ENCODE peak calls at places on chromosome 11, in four cellular contexts. U, M, Y and K are unnamed samples.

GRCh38 chr11:10655931-10656576 is 37.5 kb downstream of the IRAG1 start:
- DNase-seq in U (no peak), M (no peak), Y (no peak), K (no peak)

GRCh38 chr11:106461839-106462545 is 384.5 kb downstream of the AASDHPPT start:
- DNase-seq in U (no peak), M (no peak), Y (no peak), K (peak)

GRCh38 chr11:115709297-115709696 is 205.1 kb upstream of the CADM1 start:
- DNase-seq in Y (no peak), M (no peak), U (no peak), K (no peak)

GRCh38 chr11:15800121-15800800 is 556.1 kb downstream of the SOX6 start:
- DNase-seq in U (peak), M (no peak), Y (no peak), K (peak)

GRCh38 chr11:4606231-4607015 is 1.6 kb downstream of the TRIM68 start:
- DNase-seq in Y (no peak), M (peak), U (peak), K (no peak)

GRCh38 chr11:17531818-17532131 is 12.4 kb downstream of the USH1C start:
- DNase-seq in Y (no peak), M (peak), U (peak), K (peak)

GRCh38 chr11:128664286-128664685 is 29.6 kb upstream of the FLI1 start:
- DNase-seq in M (no peak), Y (no peak), U (no peak), K (no peak)

GRCh38 chr11:32374261-32374711 is 61.1 kb downstream of the WT1 start:
- DNase-seq in Y (no peak), M (no peak), U (peak), K (no peak)

GRCh38 chr11:120197254-120197891 is 13.5 kb upstream of the OAF start:
- DNase-seq in U (no peak), M (no peak), Y (no peak), K (no peak)

GRCh38 chr11:115606223-115607220 is 102.3 kb upstream of the CADM1 start:
- DNase-seq in M (no peak), U (no peak), Y (no peak), K (no peak)

GRCh38 chr11:93587858-93588581 is 44.8 kb upstream of the SMCO4 start:
- DNase-seq in M (no peak), Y (no peak), U (no peak), K (no peak)

GRCh38 chr11:47464479-47464878 is 15.5 kb upstream of the RAPSN start:
- DNase-seq in M (no peak), U (peak), Y (no peak), K (no peak)

GRCh38 chr11:71101046-71101445 is 151.3 kb downstream of the SHANK2 start:
- DNase-seq in U (no peak), M (no peak), Y (no peak), K (no peak)

GRCh38 chr11:45468265-45468856 is 182.2 kb upstream of the SYT13 start:
- DNase-seq in Y (no peak), M (peak), U (peak), K (no peak)

GRCh38 chr11:12114487-12115033 is 4.2 kb downstream of the MICAL2 start:
- DNase-seq in U (peak), Y (no peak), M (no peak), K (no peak)

GRCh38 chr11:12220305-12220704 is 109.9 kb downstream of the MICAL2 start:
- DNase-seq in M (no peak), Y (no peak), U (no peak), K (no peak)

GRCh38 chr11:64339754-64340408 is at the start of gene CCDC88B:
- DNase-seq in M (no peak), Y (no peak), U (no peak), K (no peak)

GRCh38 chr11:44943118-44943517 is 7.6 kb downstream of the TP53I11 start:
- DNase-seq in Y (no peak), U (no peak), M (no peak), K (no peak)

GRCh38 chr11:77106321-77106720 is 3.7 kb downstream of the OMP start:
- DNase-seq in Y (no peak), U (no peak), M (no peak), K (no peak)

GRCh38 chr11:95147364-95147905 is 57.8 kb downstream of the ENDOD1 start:
- DNase-seq in M (peak), Y (no peak), U (peak), K (peak)

GRCh38 chr11:93729129-93729616 is 12.1 kb downstream of the TAF1D start:
- DNase-seq in Y (no peak), U (peak), M (no peak), K (no peak)

GRCh38 chr11:119155733-119156492 is 7.1 kb downstream of the ABCG4 start:
- DNase-seq in M (no peak), U (peak), Y (no peak), K (no peak)

GRCh38 chr11:69475866-69476714 is 5.4 kb upstream of the LINC01488 start:
- DNase-seq in Y (no peak), M (no peak), U (no peak), K (no peak)

GRCh38 chr11:76334826-76335389 is 46.0 kb downstream of the THAP12 start:
- DNase-seq in M (no peak), Y (no peak), U (no peak), K (no peak)

GRCh38 chr11:118205979-118206611 is 18.7 kb downstream of the JAML start:
- DNase-seq in Y (no peak), M (no peak), U (no peak), K (no peak)

GRCh38 chr11:45815747-45816146 is 10.8 kb downstream of the SLC35C1 start:
- DNase-seq in M (peak), Y (no peak), U (peak), K (peak)

DNA sequence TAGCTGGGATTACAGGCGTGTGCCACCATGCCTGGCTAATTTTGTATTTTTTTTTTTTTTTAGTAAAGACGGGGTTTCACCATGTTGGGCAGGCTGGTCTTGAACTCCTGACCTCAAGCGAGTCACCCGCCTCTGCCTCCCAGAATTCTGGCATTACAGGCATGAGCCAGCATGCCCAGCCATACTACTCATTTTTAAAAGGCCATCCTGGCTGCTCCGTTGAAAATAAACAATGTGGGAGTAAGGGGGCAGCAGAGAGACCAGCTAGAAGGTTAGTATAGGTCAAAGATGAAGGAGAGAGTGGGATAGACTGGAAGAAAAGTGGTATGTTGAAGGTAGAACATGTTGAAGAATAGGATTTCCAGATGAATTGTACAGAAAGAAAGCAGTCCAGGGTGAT is 17.6 kb upstream of the LIN7C start:
- DNase-seq in M (peak), Y (no peak), U (peak), K (peak)
- TF ChIP-seq CTCF in M (peak), Y (no peak), U (peak), K (peak)

GRCh38 chr11:127035812-127036211 is 35.2 kb upstream of the KIRREL3 start:
- DNase-seq in Y (no peak), M (no peak), U (no peak), K (no peak)
- TF ChIP-seq CTCF in Y (no peak), M (no peak), U (no peak), K (no peak)

DNA sequence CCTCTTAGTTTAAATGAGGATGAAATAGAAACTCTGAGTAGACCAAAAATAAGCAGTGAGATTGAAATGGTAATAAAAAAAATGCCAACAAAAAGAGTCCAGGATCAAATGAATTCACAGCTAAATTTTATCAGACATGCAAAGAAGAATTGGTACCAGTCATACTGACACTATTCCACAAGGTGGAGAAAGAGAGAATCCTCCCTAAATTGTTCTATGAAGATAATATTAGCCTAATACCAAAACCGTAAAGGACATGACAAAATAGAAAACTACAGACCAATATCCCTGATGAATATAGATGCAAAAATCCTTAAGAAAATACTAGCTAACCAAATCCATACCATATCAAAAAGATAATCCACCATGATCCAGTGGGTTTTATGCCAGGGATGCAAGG is 169.8 kb upstream of the CHORDC1 start:
- DNase-seq in Y (no peak), U (no peak), M (no peak), K (no peak)
- TF ChIP-seq CTCF in Y (no peak), U (no peak), M (no peak), K (no peak)

DNA sequence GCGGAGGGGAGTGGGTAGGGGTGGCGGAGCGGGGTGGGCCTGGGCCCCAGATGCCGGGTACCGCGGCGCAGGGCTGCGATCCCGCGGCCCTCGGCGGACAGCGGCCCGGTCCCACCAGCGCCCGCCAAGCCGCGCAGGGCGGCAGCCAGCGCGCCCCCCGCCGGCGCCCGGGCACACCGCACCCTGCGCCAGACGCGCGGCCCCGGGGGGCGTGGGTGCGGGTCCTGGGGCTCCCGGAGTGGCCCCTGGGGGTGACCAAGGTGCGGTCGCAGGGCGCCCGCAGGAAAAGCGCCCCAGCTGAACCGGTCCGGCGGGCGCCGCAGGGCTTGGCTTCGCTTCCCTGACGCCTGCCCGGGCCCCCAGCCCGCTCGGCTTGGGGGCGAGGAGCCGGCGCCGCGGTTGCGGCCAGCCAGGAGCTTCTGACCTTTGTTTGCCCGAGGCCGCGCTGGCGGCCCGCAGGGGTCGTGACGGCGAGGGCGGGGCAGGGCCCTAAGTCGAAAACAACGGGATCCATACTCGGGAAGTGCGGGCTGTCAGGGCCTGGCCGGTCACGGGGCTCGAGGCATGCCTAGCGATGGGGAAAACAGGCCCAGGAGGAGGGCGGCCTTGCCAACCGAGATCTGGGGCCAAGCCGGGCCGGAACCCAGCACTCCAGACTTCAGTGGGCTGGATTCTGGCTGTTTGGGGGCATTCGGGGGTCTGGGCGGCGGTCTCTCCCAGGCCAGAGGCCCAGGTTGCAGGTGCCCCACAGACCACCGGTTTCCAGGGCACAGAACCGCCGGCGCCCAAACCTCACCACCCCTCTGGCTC is 581 bp upstream of the AP5B1 start:
- DNase-seq in Y (peak), U (no peak), M (no peak), K (no peak)
- TF ChIP-seq CTCF in Y (peak), U (no peak), M (no peak), K (peak)

GRCh38 chr11:68279676-68280075 is 7.9 kb upstream of the C11orf24 start:
- DNase-seq in M (no peak), Y (no peak), U (no peak), K (no peak)

GRCh38 chr11:68276864-68277263 is 5.1 kb upstream of the C11orf24 start:
- DNase-seq in Y (no peak), M (no peak), U (no peak), K (no peak)

GRCh38 chr11:68273056-68273738 is 1.4 kb upstream of the C11orf24 start:
- DNase-seq in U (no peak), Y (no peak), M (no peak), K (no peak)

GRCh38 chr11:68271781-68272608 is at the start of gene C11orf24:
- DNase-seq in M (peak), U (peak), Y (peak), K (peak)

GRCh38 chr11:68275721-68276488 is 4.1 kb upstream of the C11orf24 start:
- DNase-seq in M (no peak), U (no peak), Y (no peak), K (no peak)
- TF ChIP-seq CTCF in M (no peak), U (no peak), Y (no peak), K (no peak)